ENCODE peak calls at places on chromosome 1, in five cellular contexts. One of them, this sample, is unnamed.

GRCh38 chr1:44377925-44378784 is 23.1 kb upstream of the ERI3 start:
- DNase-seq in GM12878: no peak
- DNase-seq in NT2/D1: peak; percentile 73
- DNase-seq in HepG2: peak; percentile 67
- DNase-seq in H1: peak; percentile 77
- DNase-seq in this sample: peak; percentile 76

GRCh38 chr1:168472244-168472643 is 71.6 kb downstream of the XCL2 start:
- DNase-seq in GM12878: no peak
- DNase-seq in NT2/D1: no peak
- DNase-seq in HepG2: no peak
- DNase-seq in H1: no peak
- DNase-seq in this sample: no peak

GRCh38 chr1:225817611-225818061 is 7.7 kb downstream of the EPHX1 start:
- DNase-seq in GM12878: no peak
- DNase-seq in NT2/D1: no peak
- DNase-seq in HepG2: peak; percentile 63
- DNase-seq in H1: no peak
- DNase-seq in this sample: no peak

GRCh38 chr1:8409666-8410065 is 91.8 kb downstream of the SLC45A1 start:
- DNase-seq in GM12878: no peak
- DNase-seq in NT2/D1: no peak
- DNase-seq in HepG2: no peak
- DNase-seq in H1: no peak
- DNase-seq in this sample: no peak

GRCh38 chr1:185775505-185775904 is 41.3 kb downstream of the HMCN1 start:
- DNase-seq in GM12878: no peak
- DNase-seq in NT2/D1: peak; percentile 11
- DNase-seq in HepG2: no peak
- DNase-seq in H1: no peak
- DNase-seq in this sample: no peak

GRCh38 chr1:53298163-53298685 is 29.6 kb downstream of the LRP8 start:
- DNase-seq in GM12878: no peak
- DNase-seq in NT2/D1: no peak
- DNase-seq in HepG2: no peak
- DNase-seq in H1: no peak
- DNase-seq in this sample: no peak

GRCh38 chr1:18915341-18915740 is 13.0 kb upstream of the ALDH4A1 start:
- DNase-seq in GM12878: no peak
- DNase-seq in NT2/D1: no peak
- DNase-seq in HepG2: no peak
- DNase-seq in H1: no peak
- DNase-seq in this sample: no peak

GRCh38 chr1:18646776-18647410 is 16.2 kb downstream of the PAX7 start:
- DNase-seq in GM12878: no peak
- DNase-seq in NT2/D1: no peak
- DNase-seq in HepG2: no peak
- DNase-seq in H1: peak; percentile 75
- DNase-seq in this sample: no peak

DNA sequence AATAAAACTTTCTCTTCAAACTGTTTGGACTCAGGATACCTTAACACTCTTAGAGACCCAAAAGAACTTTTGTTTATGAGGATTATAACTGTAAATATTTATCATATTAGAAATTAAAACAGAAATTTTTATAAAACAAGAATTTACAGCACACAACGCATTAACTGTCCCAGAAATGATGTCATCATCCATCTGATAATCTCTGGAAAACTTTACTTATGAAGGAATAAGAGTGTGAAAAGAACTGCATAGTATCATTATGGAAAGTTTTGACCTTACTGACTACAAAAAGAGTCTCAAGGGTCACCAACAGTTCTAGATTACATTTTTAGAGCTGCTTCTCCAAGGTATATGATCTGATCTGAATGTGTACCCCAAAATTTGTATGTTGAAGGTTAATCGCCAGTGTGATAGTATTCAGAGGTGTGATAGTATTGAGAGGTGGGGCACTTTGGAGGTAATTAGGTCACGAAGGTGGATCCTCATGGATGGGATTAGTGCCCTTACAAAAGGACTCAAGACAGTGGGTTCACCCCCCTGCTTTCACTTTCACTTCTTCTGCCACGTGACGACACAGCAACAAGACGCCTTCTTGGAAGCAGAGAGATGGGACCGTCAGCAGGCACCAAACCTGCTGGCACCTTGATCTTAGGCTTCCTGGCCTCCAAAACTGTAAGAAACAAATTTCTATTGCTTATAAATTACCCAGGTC is 95.7 kb upstream of the NR5A2 start:
- DNase-seq in GM12878: no peak
- DNase-seq in NT2/D1: no peak
- DNase-seq in HepG2: peak; percentile 30
- DNase-seq in H1: no peak
- DNase-seq in this sample: no peak
- TF ChIP-seq SUZ12 in GM12878: no peak
- TF ChIP-seq SUZ12 in NT2/D1: no peak
- TF ChIP-seq SUZ12 in HepG2: no peak
- TF ChIP-seq SUZ12 in H1: no peak
- TF ChIP-seq SUZ12 in this sample: no peak

GRCh38 chr1:69244211-69244610 is 323.5 kb upstream of the LRRC7 start:
- DNase-seq in GM12878: no peak
- DNase-seq in NT2/D1: peak; percentile 54
- DNase-seq in HepG2: no peak
- DNase-seq in H1: peak; percentile 51
- DNase-seq in this sample: no peak

GRCh38 chr1:69252696-69253095 is 315.0 kb upstream of the LRRC7 start:
- DNase-seq in GM12878: no peak
- DNase-seq in NT2/D1: no peak
- DNase-seq in HepG2: no peak
- DNase-seq in H1: no peak
- DNase-seq in this sample: no peak

GRCh38 chr1:69246109-69246508 is 321.6 kb upstream of the LRRC7 start:
- DNase-seq in GM12878: no peak
- DNase-seq in NT2/D1: peak; percentile 43
- DNase-seq in HepG2: no peak
- DNase-seq in H1: no peak
- DNase-seq in this sample: no peak

GRCh38 chr1:69246721-69247120 is 321.0 kb upstream of the LRRC7 start:
- DNase-seq in GM12878: no peak
- DNase-seq in NT2/D1: no peak
- DNase-seq in HepG2: no peak
- DNase-seq in H1: no peak
- DNase-seq in this sample: no peak
- TF ChIP-seq SUZ12 in GM12878: no peak
- TF ChIP-seq SUZ12 in NT2/D1: no peak
- TF ChIP-seq SUZ12 in HepG2: no peak
- TF ChIP-seq SUZ12 in H1: no peak
- TF ChIP-seq SUZ12 in this sample: no peak

DNA sequence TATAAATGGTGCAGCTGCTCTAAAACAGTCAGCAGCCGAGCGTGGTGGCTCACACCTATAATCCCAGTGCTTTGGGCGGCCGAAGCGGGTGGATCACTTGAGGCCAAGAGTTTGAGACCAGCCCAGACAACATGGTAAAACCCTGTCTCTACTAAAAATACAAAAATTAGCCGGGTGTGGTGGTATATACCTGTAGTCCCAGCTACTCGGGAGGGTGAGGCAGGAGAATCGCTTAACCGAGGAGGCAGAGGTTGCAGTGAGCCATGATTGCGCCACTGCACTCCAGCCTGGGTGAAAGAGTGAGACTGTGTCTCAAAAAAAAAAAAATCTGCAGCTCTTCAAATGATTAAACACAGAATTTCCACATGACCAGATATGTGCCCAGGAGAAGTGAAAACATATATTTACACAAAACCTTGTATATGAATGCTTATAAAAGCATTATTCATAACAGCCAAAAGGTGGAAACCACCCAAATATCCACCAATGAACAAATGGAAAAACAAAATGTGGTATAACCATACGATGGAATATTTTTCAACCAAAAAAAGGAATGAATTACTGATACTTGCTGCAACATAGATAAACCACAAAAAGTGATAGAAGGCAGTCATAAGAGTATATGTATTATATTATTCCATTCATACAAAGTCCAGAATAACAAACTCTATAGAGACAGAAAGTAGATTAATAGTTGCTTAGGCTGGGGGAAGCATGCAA is 14.1 kb downstream of the EPS15 start:
- DNase-seq in GM12878: peak; percentile 60
- DNase-seq in NT2/D1: no peak
- DNase-seq in HepG2: peak; percentile 7
- DNase-seq in H1: no peak
- DNase-seq in this sample: no peak
- TF ChIP-seq SUZ12 in GM12878: no peak
- TF ChIP-seq SUZ12 in NT2/D1: no peak
- TF ChIP-seq SUZ12 in HepG2: no peak
- TF ChIP-seq SUZ12 in H1: no peak
- TF ChIP-seq SUZ12 in this sample: no peak

DNA sequence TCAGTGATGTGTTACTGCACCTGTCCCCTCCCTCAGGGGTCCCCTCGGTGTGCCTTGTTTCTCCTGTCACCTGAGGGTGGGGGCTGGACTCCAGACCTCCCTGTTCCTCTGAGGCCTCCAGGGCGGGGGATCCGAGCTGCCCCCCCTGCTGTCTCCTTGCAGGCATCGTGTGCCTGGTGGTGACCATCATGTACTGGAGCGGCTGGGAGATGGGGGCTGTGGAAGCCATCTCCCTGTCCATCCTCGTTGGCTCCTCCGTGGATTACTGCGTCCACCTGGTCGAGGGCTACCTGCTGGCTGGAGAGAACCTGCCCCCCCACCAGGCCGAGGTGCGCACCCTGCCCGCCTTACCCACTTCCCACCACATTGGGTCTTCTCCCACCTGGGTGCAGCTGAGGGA is 56.4 kb downstream of the DISP3 start:
- DNase-seq in GM12878: no peak
- DNase-seq in NT2/D1: no peak
- DNase-seq in HepG2: no peak
- DNase-seq in H1: no peak
- DNase-seq in this sample: no peak
- TF ChIP-seq SUZ12 in GM12878: no peak
- TF ChIP-seq SUZ12 in NT2/D1: no peak
- TF ChIP-seq SUZ12 in HepG2: no peak
- TF ChIP-seq SUZ12 in H1: no peak
- TF ChIP-seq SUZ12 in this sample: no peak

GRCh38 chr1:65148548-65149390 is 766 bp downstream of the AK4 start:
- DNase-seq in GM12878: peak; percentile 45
- DNase-seq in NT2/D1: peak; percentile 43
- DNase-seq in HepG2: no peak
- DNase-seq in H1: peak; percentile 83
- DNase-seq in this sample: peak; percentile 75
- TF ChIP-seq SUZ12 in GM12878: no peak
- TF ChIP-seq SUZ12 in NT2/D1: no peak
- TF ChIP-seq SUZ12 in HepG2: no peak
- TF ChIP-seq SUZ12 in H1: peak; percentile 31
- TF ChIP-seq SUZ12 in this sample: no peak

GRCh38 chr1:63775418-63776127 is 1.8 kb downstream of the ROR1 start:
- DNase-seq in GM12878: no peak
- DNase-seq in NT2/D1: no peak
- DNase-seq in HepG2: no peak
- DNase-seq in H1: no peak
- DNase-seq in this sample: no peak

GRCh38 chr1:63773815-63774616 is at the start of gene ROR1:
- DNase-seq in GM12878: no peak
- DNase-seq in NT2/D1: peak; percentile 95
- DNase-seq in HepG2: peak; percentile 60
- DNase-seq in H1: peak; percentile 91
- DNase-seq in this sample: peak; percentile 95

GRCh38 chr1:63772876-63773275 is 941 bp upstream of the ROR1 start:
- DNase-seq in GM12878: no peak
- DNase-seq in NT2/D1: no peak
- DNase-seq in HepG2: no peak
- DNase-seq in H1: no peak
- DNase-seq in this sample: no peak

GRCh38 chr1:63773496-63773814 is 362 bp upstream of the ROR1 start:
- DNase-seq in GM12878: no peak
- DNase-seq in NT2/D1: no peak
- DNase-seq in HepG2: no peak
- DNase-seq in H1: no peak
- DNase-seq in this sample: no peak

DNA sequence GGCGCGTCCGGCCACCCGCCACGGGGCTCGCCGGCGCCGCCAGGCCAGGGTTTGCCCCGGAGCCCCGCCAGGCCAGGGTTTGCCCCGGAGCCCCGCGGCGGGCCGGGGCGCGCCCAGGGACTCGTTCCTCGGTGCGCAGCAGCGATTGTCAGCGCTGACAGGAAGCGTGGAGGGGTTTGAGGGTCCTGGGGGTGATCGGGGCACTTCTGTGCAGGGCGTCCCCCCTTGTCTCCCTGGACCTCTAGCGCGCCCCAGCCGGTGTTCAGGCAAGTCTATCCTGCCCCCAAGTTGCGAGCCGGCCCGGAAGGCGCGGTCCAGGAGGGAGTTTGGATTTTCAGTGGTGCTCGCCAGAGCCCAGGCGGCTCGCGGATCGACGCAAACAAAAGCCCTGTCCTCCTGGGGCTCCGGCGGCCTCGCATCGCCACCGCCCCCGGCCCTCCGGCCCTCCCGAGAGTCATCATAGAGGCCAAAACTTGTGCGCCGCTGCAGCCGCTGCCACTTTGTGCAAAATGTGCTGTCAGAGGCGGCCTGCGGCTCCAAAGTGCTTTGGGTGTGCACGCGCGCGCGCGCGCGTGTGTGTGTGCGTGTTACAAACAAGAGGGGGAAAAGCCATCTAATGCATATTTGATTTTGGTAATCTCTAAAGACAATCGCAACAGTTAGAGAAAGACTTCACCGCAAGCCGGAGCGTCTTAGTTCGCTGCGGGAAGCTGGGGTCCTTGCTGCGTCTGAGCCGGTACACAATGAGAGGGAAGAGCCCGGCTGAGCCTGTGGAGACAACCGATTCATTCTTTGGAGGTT is 1.0 kb downstream of the ROR1 start:
- DNase-seq in GM12878: no peak
- DNase-seq in NT2/D1: peak; percentile 94
- DNase-seq in HepG2: no peak
- DNase-seq in H1: peak; percentile 81
- DNase-seq in this sample: peak; percentile 53
- TF ChIP-seq SUZ12 in GM12878: no peak
- TF ChIP-seq SUZ12 in NT2/D1: no peak
- TF ChIP-seq SUZ12 in HepG2: no peak
- TF ChIP-seq SUZ12 in H1: no peak
- TF ChIP-seq SUZ12 in this sample: no peak

GRCh38 chr1:221994939-221995338 is 253.1 kb upstream of the DUSP10 start:
- DNase-seq in GM12878: no peak
- DNase-seq in NT2/D1: no peak
- DNase-seq in HepG2: no peak
- DNase-seq in H1: no peak
- DNase-seq in this sample: no peak
- TF ChIP-seq SUZ12 in GM12878: no peak
- TF ChIP-seq SUZ12 in NT2/D1: no peak
- TF ChIP-seq SUZ12 in HepG2: no peak
- TF ChIP-seq SUZ12 in H1: no peak
- TF ChIP-seq SUZ12 in this sample: no peak

GRCh38 chr1:237199026-237199425 is 157.0 kb downstream of the RYR2 start:
- DNase-seq in GM12878: no peak
- DNase-seq in NT2/D1: no peak
- DNase-seq in HepG2: no peak
- DNase-seq in H1: no peak
- DNase-seq in this sample: no peak
- TF ChIP-seq SUZ12 in GM12878: no peak
- TF ChIP-seq SUZ12 in NT2/D1: no peak
- TF ChIP-seq SUZ12 in HepG2: no peak
- TF ChIP-seq SUZ12 in H1: no peak
- TF ChIP-seq SUZ12 in this sample: no peak